ENCODE peak calls at places on chromosomes 13 and 19, in eight cellular contexts. One of them, this sample, is unnamed.
A peak's percentile ranks its signal among the peaks of the same experiment; 100 is the strongest.

GRCh38 chr19:1016647-1017114 is 4.2 kb downstream of the TMEM259 start:
- DNase-seq in CD14-positive monocyte: no peak
- DNase-seq in adrenal gland: peak; percentile 59
- DNase-seq in AG09309: no peak
- DNase-seq in type B pancreatic cell: no peak
- DNase-seq in CD8-positive, alpha-beta T cell: no peak
- DNase-seq in fibroblast of pulmonary artery: peak; percentile 54
- DNase-seq in progenitor cell of endocrine pancreas: no peak
- DNase-seq in this sample: no peak

GRCh38 chr13:80883545-80883944 is 542.6 kb upstream of the SPRY2 start:
- DNase-seq in CD14-positive monocyte: no peak
- DNase-seq in adrenal gland: no peak
- DNase-seq in AG09309: no peak
- DNase-seq in type B pancreatic cell: no peak
- DNase-seq in CD8-positive, alpha-beta T cell: no peak
- DNase-seq in fibroblast of pulmonary artery: no peak
- DNase-seq in progenitor cell of endocrine pancreas: no peak
- DNase-seq in this sample: no peak

GRCh38 chr13:76845367-76845766 is 40.8 kb downstream of the KCTD12 start:
- DNase-seq in CD14-positive monocyte: no peak
- DNase-seq in adrenal gland: no peak
- DNase-seq in AG09309: no peak
- DNase-seq in type B pancreatic cell: no peak
- DNase-seq in CD8-positive, alpha-beta T cell: no peak
- DNase-seq in fibroblast of pulmonary artery: no peak
- DNase-seq in progenitor cell of endocrine pancreas: no peak
- DNase-seq in this sample: no peak

GRCh38 chr13:60645552-60646138 is 248.6 kb downstream of the TDRD3 start:
- DNase-seq in CD14-positive monocyte: no peak
- DNase-seq in adrenal gland: no peak
- DNase-seq in AG09309: no peak
- DNase-seq in type B pancreatic cell: no peak
- DNase-seq in CD8-positive, alpha-beta T cell: no peak
- DNase-seq in fibroblast of pulmonary artery: no peak
- DNase-seq in progenitor cell of endocrine pancreas: no peak
- DNase-seq in this sample: no peak

GRCh38 chr13:108096301-108096700 is 119.0 kb downstream of the LIG4 start:
- DNase-seq in CD14-positive monocyte: no peak
- DNase-seq in adrenal gland: no peak
- DNase-seq in AG09309: no peak
- DNase-seq in type B pancreatic cell: no peak
- DNase-seq in CD8-positive, alpha-beta T cell: no peak
- DNase-seq in fibroblast of pulmonary artery: no peak
- DNase-seq in progenitor cell of endocrine pancreas: no peak
- DNase-seq in this sample: no peak

GRCh38 chr13:20465218-20465879 is 60.3 kb downstream of the CRYL1 start:
- DNase-seq in CD14-positive monocyte: no peak
- DNase-seq in adrenal gland: peak; percentile 75
- DNase-seq in AG09309: no peak
- DNase-seq in type B pancreatic cell: no peak
- DNase-seq in CD8-positive, alpha-beta T cell: no peak
- DNase-seq in fibroblast of pulmonary artery: peak; percentile 27
- DNase-seq in progenitor cell of endocrine pancreas: no peak
- DNase-seq in this sample: no peak

GRCh38 chr19:42577016-42577415 is 17.7 kb downstream of the CEACAM8 start:
- DNase-seq in CD14-positive monocyte: no peak
- DNase-seq in adrenal gland: no peak
- DNase-seq in AG09309: no peak
- DNase-seq in type B pancreatic cell: no peak
- DNase-seq in CD8-positive, alpha-beta T cell: no peak
- DNase-seq in fibroblast of pulmonary artery: no peak
- DNase-seq in progenitor cell of endocrine pancreas: no peak
- DNase-seq in this sample: no peak

GRCh38 chr13:112902669-112903068 is 66.3 kb upstream of the MCF2L start:
- DNase-seq in CD14-positive monocyte: no peak
- DNase-seq in adrenal gland: peak; percentile 3
- DNase-seq in AG09309: no peak
- DNase-seq in type B pancreatic cell: no peak
- DNase-seq in CD8-positive, alpha-beta T cell: no peak
- DNase-seq in fibroblast of pulmonary artery: no peak
- DNase-seq in progenitor cell of endocrine pancreas: no peak
- DNase-seq in this sample: no peak

GRCh38 chr13:50635504-50635903 is 208.0 kb downstream of the DLEU7 start:
- DNase-seq in CD14-positive monocyte: peak; percentile 89
- DNase-seq in adrenal gland: peak; percentile 71
- DNase-seq in AG09309: no peak
- DNase-seq in type B pancreatic cell: no peak
- DNase-seq in CD8-positive, alpha-beta T cell: no peak
- DNase-seq in fibroblast of pulmonary artery: peak; percentile 98
- DNase-seq in progenitor cell of endocrine pancreas: no peak
- DNase-seq in this sample: peak; percentile 8

GRCh38 chr19:51326216-51327065 is 15.0 kb downstream of the IGLON5 start:
- DNase-seq in CD14-positive monocyte: peak; percentile 61
- DNase-seq in adrenal gland: no peak
- DNase-seq in AG09309: no peak
- DNase-seq in type B pancreatic cell: no peak
- DNase-seq in CD8-positive, alpha-beta T cell: no peak
- DNase-seq in fibroblast of pulmonary artery: no peak
- DNase-seq in progenitor cell of endocrine pancreas: no peak
- DNase-seq in this sample: no peak

GRCh38 chr13:106520205-106521004 is 15.1 kb downstream of the EFNB2 start:
- DNase-seq in CD14-positive monocyte: no peak
- DNase-seq in adrenal gland: no peak
- DNase-seq in AG09309: no peak
- DNase-seq in type B pancreatic cell: no peak
- DNase-seq in CD8-positive, alpha-beta T cell: no peak
- DNase-seq in fibroblast of pulmonary artery: peak; percentile 68
- DNase-seq in progenitor cell of endocrine pancreas: no peak
- DNase-seq in this sample: no peak

GRCh38 chr19:18274776-18275356 is 614 bp upstream of the IQCN start:
- DNase-seq in CD14-positive monocyte: peak; percentile 87
- DNase-seq in adrenal gland: peak; percentile 93
- DNase-seq in AG09309: no peak
- DNase-seq in type B pancreatic cell: no peak
- DNase-seq in CD8-positive, alpha-beta T cell: no peak
- DNase-seq in fibroblast of pulmonary artery: peak; percentile 87
- DNase-seq in progenitor cell of endocrine pancreas: no peak
- DNase-seq in this sample: no peak

GRCh38 chr13:101217086-101217485 is 199.2 kb downstream of the NALCN start:
- DNase-seq in CD14-positive monocyte: no peak
- DNase-seq in adrenal gland: no peak
- DNase-seq in AG09309: no peak
- DNase-seq in type B pancreatic cell: no peak
- DNase-seq in CD8-positive, alpha-beta T cell: no peak
- DNase-seq in fibroblast of pulmonary artery: no peak
- DNase-seq in progenitor cell of endocrine pancreas: no peak
- DNase-seq in this sample: no peak

GRCh38 chr13:65613004-65613403 is 1617.1 kb downstream of the PCDH9 start:
- DNase-seq in CD14-positive monocyte: no peak
- DNase-seq in adrenal gland: no peak
- DNase-seq in AG09309: no peak
- DNase-seq in type B pancreatic cell: no peak
- DNase-seq in CD8-positive, alpha-beta T cell: no peak
- DNase-seq in fibroblast of pulmonary artery: no peak
- DNase-seq in progenitor cell of endocrine pancreas: no peak
- DNase-seq in this sample: no peak

GRCh38 chr13:111005364-111005763 is 90.5 kb upstream of the ANKRD10 start:
- DNase-seq in CD14-positive monocyte: no peak
- DNase-seq in adrenal gland: no peak
- DNase-seq in AG09309: peak; percentile 24
- DNase-seq in type B pancreatic cell: no peak
- DNase-seq in CD8-positive, alpha-beta T cell: no peak
- DNase-seq in fibroblast of pulmonary artery: peak; percentile 21
- DNase-seq in progenitor cell of endocrine pancreas: no peak
- DNase-seq in this sample: no peak

GRCh38 chr13:101098873-101099272 is 317.4 kb downstream of the NALCN start:
- DNase-seq in CD14-positive monocyte: no peak
- DNase-seq in adrenal gland: no peak
- DNase-seq in AG09309: no peak
- DNase-seq in type B pancreatic cell: no peak
- DNase-seq in CD8-positive, alpha-beta T cell: no peak
- DNase-seq in fibroblast of pulmonary artery: no peak
- DNase-seq in progenitor cell of endocrine pancreas: no peak
- DNase-seq in this sample: no peak

GRCh38 chr19:2523630-2524311 is 47.8 kb downstream of the GADD45B start:
- DNase-seq in CD14-positive monocyte: no peak
- DNase-seq in adrenal gland: no peak
- DNase-seq in AG09309: no peak
- DNase-seq in type B pancreatic cell: no peak
- DNase-seq in CD8-positive, alpha-beta T cell: no peak
- DNase-seq in fibroblast of pulmonary artery: peak; percentile 57
- DNase-seq in progenitor cell of endocrine pancreas: no peak
- DNase-seq in this sample: no peak

GRCh38 chr19:2039959-2040646 is 10.9 kb downstream of the MKNK2 start:
- DNase-seq in CD14-positive monocyte: no peak
- DNase-seq in adrenal gland: no peak
- DNase-seq in AG09309: no peak
- DNase-seq in type B pancreatic cell: peak; percentile 69
- DNase-seq in CD8-positive, alpha-beta T cell: no peak
- DNase-seq in fibroblast of pulmonary artery: no peak
- DNase-seq in progenitor cell of endocrine pancreas: no peak
- DNase-seq in this sample: no peak

GRCh38 chr13:110114351-110114750 is 192.6 kb downstream of the COL4A1 start:
- DNase-seq in CD14-positive monocyte: no peak
- DNase-seq in adrenal gland: no peak
- DNase-seq in AG09309: no peak
- DNase-seq in type B pancreatic cell: no peak
- DNase-seq in CD8-positive, alpha-beta T cell: no peak
- DNase-seq in fibroblast of pulmonary artery: no peak
- DNase-seq in progenitor cell of endocrine pancreas: no peak
- DNase-seq in this sample: no peak

GRCh38 chr19:57583521-57584416 is at the start of gene ZIK1:
- DNase-seq in CD14-positive monocyte: peak; percentile 85
- DNase-seq in adrenal gland: peak; percentile 94
- DNase-seq in AG09309: peak; percentile 76
- DNase-seq in type B pancreatic cell: peak; percentile 85
- DNase-seq in CD8-positive, alpha-beta T cell: peak; percentile 88
- DNase-seq in fibroblast of pulmonary artery: peak; percentile 94
- DNase-seq in progenitor cell of endocrine pancreas: peak; percentile 76
- DNase-seq in this sample: peak; percentile 97

GRCh38 chr13:80251403-80251802 is 89.5 kb downstream of the SPRY2 start:
- DNase-seq in CD14-positive monocyte: no peak
- DNase-seq in adrenal gland: no peak
- DNase-seq in AG09309: no peak
- DNase-seq in type B pancreatic cell: no peak
- DNase-seq in CD8-positive, alpha-beta T cell: no peak
- DNase-seq in fibroblast of pulmonary artery: peak; percentile 82
- DNase-seq in progenitor cell of endocrine pancreas: no peak
- DNase-seq in this sample: no peak

GRCh38 chr19:5396963-5397362 is 56.4 kb upstream of the PTPRS start:
- DNase-seq in CD14-positive monocyte: no peak
- DNase-seq in adrenal gland: no peak
- DNase-seq in AG09309: no peak
- DNase-seq in type B pancreatic cell: no peak
- DNase-seq in CD8-positive, alpha-beta T cell: no peak
- DNase-seq in fibroblast of pulmonary artery: no peak
- DNase-seq in progenitor cell of endocrine pancreas: no peak
- DNase-seq in this sample: no peak

GRCh38 chr13:48567521-48568331 is 34.8 kb upstream of the RCBTB2 start:
- DNase-seq in CD14-positive monocyte: no peak
- DNase-seq in adrenal gland: peak; percentile 74
- DNase-seq in AG09309: no peak
- DNase-seq in type B pancreatic cell: no peak
- DNase-seq in CD8-positive, alpha-beta T cell: no peak
- DNase-seq in fibroblast of pulmonary artery: peak; percentile 65
- DNase-seq in progenitor cell of endocrine pancreas: no peak
- DNase-seq in this sample: no peak

GRCh38 chr13:40272776-40273139 is 393.7 kb downstream of the FOXO1 start:
- DNase-seq in CD14-positive monocyte: no peak
- DNase-seq in adrenal gland: no peak
- DNase-seq in AG09309: no peak
- DNase-seq in type B pancreatic cell: no peak
- DNase-seq in CD8-positive, alpha-beta T cell: no peak
- DNase-seq in fibroblast of pulmonary artery: peak; percentile 50
- DNase-seq in progenitor cell of endocrine pancreas: no peak
- DNase-seq in this sample: no peak

GRCh38 chr19:30156646-30157045 is 214.6 kb downstream of the URI1 start:
- DNase-seq in CD14-positive monocyte: no peak
- DNase-seq in adrenal gland: no peak
- DNase-seq in AG09309: no peak
- DNase-seq in type B pancreatic cell: no peak
- DNase-seq in CD8-positive, alpha-beta T cell: no peak
- DNase-seq in fibroblast of pulmonary artery: no peak
- DNase-seq in progenitor cell of endocrine pancreas: no peak
- DNase-seq in this sample: no peak

GRCh38 chr19:41564515-41565383 is 11.2 kb upstream of the CEACAM21 start:
- DNase-seq in CD14-positive monocyte: no peak
- DNase-seq in adrenal gland: no peak
- DNase-seq in AG09309: no peak
- DNase-seq in type B pancreatic cell: no peak
- DNase-seq in CD8-positive, alpha-beta T cell: no peak
- DNase-seq in fibroblast of pulmonary artery: peak; percentile 6
- DNase-seq in progenitor cell of endocrine pancreas: no peak
- DNase-seq in this sample: no peak
- TF ChIP-seq CTCF in CD14-positive monocyte: no peak
- TF ChIP-seq CTCF in adrenal gland: no peak
- TF ChIP-seq CTCF in AG09309: peak; percentile 1
- TF ChIP-seq CTCF in type B pancreatic cell: no peak
- TF ChIP-seq CTCF in CD8-positive, alpha-beta T cell: no peak
- TF ChIP-seq CTCF in fibroblast of pulmonary artery: no peak
- TF ChIP-seq CTCF in progenitor cell of endocrine pancreas: no peak
- TF ChIP-seq CTCF in this sample: no peak

DNA sequence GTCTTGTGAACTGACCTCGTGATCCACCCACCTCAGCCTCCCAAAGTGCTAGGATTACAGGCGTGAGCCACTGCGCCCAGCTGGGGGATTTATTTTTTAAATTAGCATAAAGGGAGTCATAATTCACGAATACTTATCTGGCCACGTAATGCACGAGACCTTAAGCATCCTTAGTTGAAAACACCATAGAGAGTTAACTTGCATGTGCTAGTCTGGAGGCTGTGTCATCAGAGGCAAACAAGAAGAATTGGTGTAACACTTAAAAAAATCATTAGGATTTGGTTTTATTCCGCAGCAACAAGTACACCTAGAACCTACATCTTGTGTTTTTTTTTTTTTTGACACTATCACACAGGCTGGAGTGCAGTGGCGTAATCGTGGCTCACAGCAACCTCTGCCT is 19.1 kb downstream of the KLF5 start:
- DNase-seq in CD14-positive monocyte: no peak
- DNase-seq in adrenal gland: no peak
- DNase-seq in AG09309: no peak
- DNase-seq in type B pancreatic cell: no peak
- DNase-seq in CD8-positive, alpha-beta T cell: no peak
- DNase-seq in fibroblast of pulmonary artery: no peak
- DNase-seq in progenitor cell of endocrine pancreas: no peak
- DNase-seq in this sample: no peak
- TF ChIP-seq CTCF in CD14-positive monocyte: no peak
- TF ChIP-seq CTCF in adrenal gland: no peak
- TF ChIP-seq CTCF in AG09309: no peak
- TF ChIP-seq CTCF in type B pancreatic cell: no peak
- TF ChIP-seq CTCF in CD8-positive, alpha-beta T cell: no peak
- TF ChIP-seq CTCF in fibroblast of pulmonary artery: no peak
- TF ChIP-seq CTCF in progenitor cell of endocrine pancreas: no peak
- TF ChIP-seq CTCF in this sample: no peak

GRCh38 chr19:45824041-45824471 is 8.9 kb upstream of the RSPH6A start:
- DNase-seq in CD14-positive monocyte: no peak
- DNase-seq in adrenal gland: peak; percentile 81
- DNase-seq in AG09309: no peak
- DNase-seq in type B pancreatic cell: no peak
- DNase-seq in CD8-positive, alpha-beta T cell: no peak
- DNase-seq in fibroblast of pulmonary artery: no peak
- DNase-seq in progenitor cell of endocrine pancreas: no peak
- DNase-seq in this sample: no peak
- TF ChIP-seq CTCF in CD14-positive monocyte: no peak
- TF ChIP-seq CTCF in adrenal gland: no peak
- TF ChIP-seq CTCF in AG09309: no peak
- TF ChIP-seq CTCF in type B pancreatic cell: no peak
- TF ChIP-seq CTCF in CD8-positive, alpha-beta T cell: no peak
- TF ChIP-seq CTCF in fibroblast of pulmonary artery: no peak
- TF ChIP-seq CTCF in progenitor cell of endocrine pancreas: no peak
- TF ChIP-seq CTCF in this sample: no peak

GRCh38 chr19:19475845-19476828 is 39.2 kb downstream of the TSSK6 start:
- DNase-seq in CD14-positive monocyte: no peak
- DNase-seq in adrenal gland: no peak
- DNase-seq in AG09309: no peak
- DNase-seq in type B pancreatic cell: no peak
- DNase-seq in CD8-positive, alpha-beta T cell: no peak
- DNase-seq in fibroblast of pulmonary artery: peak; percentile 53
- DNase-seq in progenitor cell of endocrine pancreas: no peak
- DNase-seq in this sample: no peak
- TF ChIP-seq CTCF in CD14-positive monocyte: peak; percentile 44
- TF ChIP-seq CTCF in adrenal gland: peak; percentile 8
- TF ChIP-seq CTCF in AG09309: peak; percentile 38
- TF ChIP-seq CTCF in type B pancreatic cell: peak; percentile 50
- TF ChIP-seq CTCF in CD8-positive, alpha-beta T cell: no peak
- TF ChIP-seq CTCF in fibroblast of pulmonary artery: peak; percentile 59
- TF ChIP-seq CTCF in progenitor cell of endocrine pancreas: peak; percentile 47
- TF ChIP-seq CTCF in this sample: peak; percentile 47